ENCODE peak calls at places on chromosome 16, in eight cellular contexts. One of them, this sample, is unnamed.

GRCh38 chr16:82741073-82741615 is 114.4 kb downstream of the CDH13 start:
- DNase-seq in GM23338: no peak
- DNase-seq in GM12878: no peak
- DNase-seq in HCT116: no peak
- DNase-seq in H1: no peak
- DNase-seq in K562: no peak
- DNase-seq in HepG2: no peak
- DNase-seq in endothelial cell of umbilical vein: no peak
- DNase-seq in this sample: no peak

GRCh38 chr16:52629296-52629695 is 82.4 kb upstream of the TOX3 start:
- DNase-seq in GM23338: no peak
- DNase-seq in GM12878: no peak
- DNase-seq in HCT116: no peak
- DNase-seq in H1: no peak
- DNase-seq in K562: no peak
- DNase-seq in HepG2: no peak
- DNase-seq in endothelial cell of umbilical vein: no peak
- DNase-seq in this sample: no peak

GRCh38 chr16:75550211-75550662 is 5.8 kb downstream of the TMEM231 start:
- DNase-seq in GM23338: peak; percentile 89
- DNase-seq in GM12878: peak; percentile 69
- DNase-seq in HCT116: no peak
- DNase-seq in H1: peak; percentile 58
- DNase-seq in K562: no peak
- DNase-seq in HepG2: peak; percentile 58
- DNase-seq in endothelial cell of umbilical vein: peak; percentile 52
- DNase-seq in this sample: no peak

GRCh38 chr16:54178491-54178976 is 108.1 kb downstream of the IRX3 start:
- DNase-seq in GM23338: no peak
- DNase-seq in GM12878: no peak
- DNase-seq in HCT116: no peak
- DNase-seq in H1: no peak
- DNase-seq in K562: no peak
- DNase-seq in HepG2: no peak
- DNase-seq in endothelial cell of umbilical vein: no peak
- DNase-seq in this sample: no peak

GRCh38 chr16:9966569-9967157 is 215.6 kb downstream of the GRIN2A start:
- DNase-seq in GM23338: no peak
- DNase-seq in GM12878: peak; percentile 86
- DNase-seq in HCT116: no peak
- DNase-seq in H1: no peak
- DNase-seq in K562: no peak
- DNase-seq in HepG2: peak; percentile 21
- DNase-seq in endothelial cell of umbilical vein: no peak
- DNase-seq in this sample: no peak

GRCh38 chr16:81940781-81941560 is 70.3 kb downstream of the SDR42E1 start:
- DNase-seq in GM23338: peak; percentile 52
- DNase-seq in GM12878: no peak
- DNase-seq in HCT116: peak; percentile 57
- DNase-seq in H1: no peak
- DNase-seq in K562: peak; percentile 43
- DNase-seq in HepG2: peak; percentile 47
- DNase-seq in endothelial cell of umbilical vein: peak; percentile 70
- DNase-seq in this sample: peak; percentile 37

GRCh38 chr16:4200781-4201137 is 41.1 kb downstream of the SRL start:
- DNase-seq in GM23338: no peak
- DNase-seq in GM12878: no peak
- DNase-seq in HCT116: no peak
- DNase-seq in H1: no peak
- DNase-seq in K562: no peak
- DNase-seq in HepG2: no peak
- DNase-seq in endothelial cell of umbilical vein: no peak
- DNase-seq in this sample: no peak

GRCh38 chr16:47774661-47775060 is 313.5 kb downstream of the PHKB start:
- DNase-seq in GM23338: peak; percentile 55
- DNase-seq in GM12878: no peak
- DNase-seq in HCT116: no peak
- DNase-seq in H1: peak; percentile 13
- DNase-seq in K562: peak; percentile 18
- DNase-seq in HepG2: peak; percentile 67
- DNase-seq in endothelial cell of umbilical vein: no peak
- DNase-seq in this sample: no peak

GRCh38 chr16:30004811-30005242 is 6.0 kb downstream of the DOC2A start:
- DNase-seq in GM23338: no peak
- DNase-seq in GM12878: no peak
- DNase-seq in HCT116: no peak
- DNase-seq in H1: no peak
- DNase-seq in K562: no peak
- DNase-seq in HepG2: no peak
- DNase-seq in endothelial cell of umbilical vein: no peak
- DNase-seq in this sample: no peak

GRCh38 chr16:30005341-30006094 is 5.3 kb downstream of the DOC2A start:
- DNase-seq in GM23338: peak; percentile 79
- DNase-seq in GM12878: no peak
- DNase-seq in HCT116: no peak
- DNase-seq in H1: no peak
- DNase-seq in K562: peak; percentile 61
- DNase-seq in HepG2: peak; percentile 54
- DNase-seq in endothelial cell of umbilical vein: peak; percentile 11
- DNase-seq in this sample: no peak

GRCh38 chr16:30006095-30006473 is 4.7 kb downstream of the DOC2A start:
- DNase-seq in GM23338: no peak
- DNase-seq in GM12878: no peak
- DNase-seq in HCT116: no peak
- DNase-seq in H1: no peak
- DNase-seq in K562: no peak
- DNase-seq in HepG2: no peak
- DNase-seq in endothelial cell of umbilical vein: no peak
- DNase-seq in this sample: no peak

GRCh38 chr16:30007378-30007895 is 3.4 kb downstream of the DOC2A start:
- DNase-seq in GM23338: no peak
- DNase-seq in GM12878: no peak
- DNase-seq in HCT116: no peak
- DNase-seq in H1: no peak
- DNase-seq in K562: no peak
- DNase-seq in HepG2: no peak
- DNase-seq in endothelial cell of umbilical vein: no peak
- DNase-seq in this sample: no peak

DNA sequence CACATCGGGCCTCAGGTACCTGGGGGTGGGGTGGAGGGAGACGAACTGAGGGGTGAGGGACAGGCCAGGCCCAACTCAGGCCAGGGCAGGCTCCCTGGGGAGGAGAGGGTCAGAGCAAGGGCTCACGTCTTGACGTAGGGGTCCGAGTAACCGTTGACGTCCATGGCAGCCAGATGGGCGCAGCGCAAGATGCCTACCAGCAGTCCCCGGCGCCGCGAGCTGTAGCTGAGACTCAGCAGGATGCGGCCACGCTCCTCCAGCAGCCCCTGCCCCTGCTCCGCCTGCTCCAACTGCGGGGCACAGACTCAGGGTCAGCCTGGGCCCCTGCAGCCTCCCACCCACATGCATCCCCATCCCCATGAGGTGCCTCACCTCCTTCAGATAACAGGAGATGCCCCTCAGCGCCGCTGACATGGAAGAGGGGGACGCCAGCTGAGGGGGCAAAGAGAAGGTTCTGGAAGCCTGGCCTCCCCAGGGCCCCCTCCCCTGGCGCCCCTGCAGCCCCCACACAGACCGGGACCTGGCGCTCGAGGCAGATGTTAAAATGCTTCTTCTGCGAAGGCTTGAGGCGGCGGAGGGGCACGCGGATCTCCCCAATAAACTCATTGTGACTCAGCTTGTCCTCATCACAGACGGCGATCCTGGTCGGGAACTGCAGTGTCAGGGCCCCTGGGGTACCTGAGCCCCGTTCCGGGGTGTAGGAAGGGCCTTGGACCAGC is 4.0 kb downstream of the DOC2A start:
- DNase-seq in GM23338: no peak
- DNase-seq in GM12878: no peak
- DNase-seq in HCT116: no peak
- DNase-seq in H1: no peak
- DNase-seq in K562: no peak
- DNase-seq in HepG2: no peak
- DNase-seq in endothelial cell of umbilical vein: no peak
- DNase-seq in this sample: no peak
- TF ChIP-seq POLR2AphosphoS5 in GM23338: no peak
- TF ChIP-seq POLR2AphosphoS5 in GM12878: no peak
- TF ChIP-seq POLR2AphosphoS5 in HCT116: no peak
- TF ChIP-seq POLR2AphosphoS5 in H1: no peak
- TF ChIP-seq POLR2AphosphoS5 in K562: no peak
- TF ChIP-seq POLR2AphosphoS5 in HepG2: peak; percentile 17
- TF ChIP-seq POLR2AphosphoS5 in endothelial cell of umbilical vein: no peak
- TF ChIP-seq POLR2AphosphoS5 in this sample: no peak

DNA sequence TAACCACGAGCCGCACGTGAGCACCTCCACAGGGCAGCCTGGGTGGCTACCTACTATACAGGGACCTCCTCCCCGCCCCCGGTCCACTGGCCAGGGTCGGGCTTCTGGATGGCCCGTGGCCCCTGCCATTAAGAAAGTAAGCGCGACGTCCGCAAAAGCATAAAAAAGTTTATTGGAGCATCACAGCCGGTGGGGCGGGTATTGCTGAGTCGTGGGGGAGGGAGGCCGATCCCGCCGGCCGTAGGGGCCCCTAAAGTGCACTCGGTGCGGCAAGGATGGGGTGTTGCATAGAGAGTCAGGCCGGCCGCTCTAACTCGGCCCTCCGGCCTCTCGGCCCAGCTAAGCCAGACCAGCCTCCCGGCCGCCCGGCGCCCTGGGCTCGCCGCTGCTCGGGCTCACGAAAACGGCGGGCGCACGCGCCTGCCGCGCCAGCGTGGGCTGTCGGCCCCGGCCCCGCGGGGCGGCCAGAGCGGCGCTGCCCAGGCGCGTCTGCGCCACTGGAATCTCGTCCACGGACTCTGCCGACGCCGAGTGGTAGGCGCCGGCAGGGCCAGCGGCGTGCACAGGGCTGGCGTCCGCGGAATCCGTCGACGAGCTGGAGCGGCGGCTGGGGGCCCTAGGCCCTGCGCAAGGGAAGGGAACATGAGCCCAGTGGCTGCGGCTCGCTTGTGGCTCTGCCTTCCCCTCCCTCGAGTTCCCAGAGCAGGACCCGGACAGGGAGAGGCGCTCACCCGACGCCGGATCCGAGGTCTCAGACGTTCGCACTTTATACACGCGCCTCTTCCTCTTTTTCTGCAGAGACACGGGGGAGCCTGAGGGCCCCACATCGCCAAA is 1.2 kb upstream of the TPPP3 start:
- DNase-seq in GM23338: peak; percentile 69
- DNase-seq in GM12878: no peak
- DNase-seq in HCT116: no peak
- DNase-seq in H1: no peak
- DNase-seq in K562: no peak
- DNase-seq in HepG2: no peak
- DNase-seq in endothelial cell of umbilical vein: no peak
- DNase-seq in this sample: no peak
- TF ChIP-seq EZH2 in GM23338: peak; percentile 67
- TF ChIP-seq EZH2 in GM12878: no peak
- TF ChIP-seq EZH2 in HCT116: no peak
- TF ChIP-seq EZH2 in H1: peak; percentile 88
- TF ChIP-seq EZH2 in K562: no peak
- TF ChIP-seq EZH2 in HepG2: no peak
- TF ChIP-seq EZH2 in endothelial cell of umbilical vein: peak; percentile 69
- TF ChIP-seq EZH2 in this sample: no peak

GRCh38 chr16:66903544-66904427 is 14.9 kb downstream of the CDH16 start:
- DNase-seq in GM23338: no peak
- DNase-seq in GM12878: no peak
- DNase-seq in HCT116: no peak
- DNase-seq in H1: no peak
- DNase-seq in K562: no peak
- DNase-seq in HepG2: no peak
- DNase-seq in endothelial cell of umbilical vein: no peak
- DNase-seq in this sample: no peak

GRCh38 chr16:66904428-66904845 is 14.2 kb downstream of the CDH16 start:
- DNase-seq in GM23338: no peak
- DNase-seq in GM12878: no peak
- DNase-seq in HCT116: no peak
- DNase-seq in H1: no peak
- DNase-seq in K562: no peak
- DNase-seq in HepG2: no peak
- DNase-seq in endothelial cell of umbilical vein: no peak
- DNase-seq in this sample: no peak

GRCh38 chr16:66905633-66906539 is 12.8 kb downstream of the CDH16 start:
- DNase-seq in GM23338: peak; percentile 63
- DNase-seq in GM12878: no peak
- DNase-seq in HCT116: no peak
- DNase-seq in H1: no peak
- DNase-seq in K562: peak; percentile 96
- DNase-seq in HepG2: peak; percentile 99
- DNase-seq in endothelial cell of umbilical vein: no peak
- DNase-seq in this sample: no peak

GRCh38 chr16:66906916-66907836 is 11.5 kb downstream of the CDH16 start:
- DNase-seq in GM23338: no peak
- DNase-seq in GM12878: no peak
- DNase-seq in HCT116: no peak
- DNase-seq in H1: no peak
- DNase-seq in K562: no peak
- DNase-seq in HepG2: no peak
- DNase-seq in endothelial cell of umbilical vein: no peak
- DNase-seq in this sample: no peak

GRCh38 chr16:66904846-66905632 is 13.6 kb downstream of the CDH16 start:
- DNase-seq in GM23338: no peak
- DNase-seq in GM12878: no peak
- DNase-seq in HCT116: no peak
- DNase-seq in H1: no peak
- DNase-seq in K562: no peak
- DNase-seq in HepG2: peak; percentile 88
- DNase-seq in endothelial cell of umbilical vein: no peak
- DNase-seq in this sample: no peak
- TF ChIP-seq POLR2AphosphoS5 in GM23338: no peak
- TF ChIP-seq POLR2AphosphoS5 in GM12878: no peak
- TF ChIP-seq POLR2AphosphoS5 in HCT116: no peak
- TF ChIP-seq POLR2AphosphoS5 in H1: no peak
- TF ChIP-seq POLR2AphosphoS5 in K562: no peak
- TF ChIP-seq POLR2AphosphoS5 in HepG2: peak; percentile 29
- TF ChIP-seq POLR2AphosphoS5 in endothelial cell of umbilical vein: no peak
- TF ChIP-seq POLR2AphosphoS5 in this sample: no peak

GRCh38 chr16:1071009-1071408 is 1.5 kb upstream of the SSTR5 start:
- DNase-seq in GM23338: no peak
- DNase-seq in GM12878: no peak
- DNase-seq in HCT116: no peak
- DNase-seq in H1: no peak
- DNase-seq in K562: no peak
- DNase-seq in HepG2: no peak
- DNase-seq in endothelial cell of umbilical vein: no peak
- DNase-seq in this sample: no peak

GRCh38 chr16:1072526-1073261 is at the start of gene SSTR5:
- DNase-seq in GM23338: peak; percentile 52
- DNase-seq in GM12878: no peak
- DNase-seq in HCT116: no peak
- DNase-seq in H1: no peak
- DNase-seq in K562: no peak
- DNase-seq in HepG2: no peak
- DNase-seq in endothelial cell of umbilical vein: no peak
- DNase-seq in this sample: no peak

GRCh38 chr16:1073262-1073558 is 663 bp downstream of the SSTR5 start:
- DNase-seq in GM23338: no peak
- DNase-seq in GM12878: no peak
- DNase-seq in HCT116: no peak
- DNase-seq in H1: no peak
- DNase-seq in K562: no peak
- DNase-seq in HepG2: no peak
- DNase-seq in endothelial cell of umbilical vein: no peak
- DNase-seq in this sample: no peak

GRCh38 chr16:1070084-1070987 is 2.2 kb upstream of the SSTR5 start:
- DNase-seq in GM23338: no peak
- DNase-seq in GM12878: no peak
- DNase-seq in HCT116: no peak
- DNase-seq in H1: no peak
- DNase-seq in K562: no peak
- DNase-seq in HepG2: no peak
- DNase-seq in endothelial cell of umbilical vein: no peak
- DNase-seq in this sample: no peak

DNA sequence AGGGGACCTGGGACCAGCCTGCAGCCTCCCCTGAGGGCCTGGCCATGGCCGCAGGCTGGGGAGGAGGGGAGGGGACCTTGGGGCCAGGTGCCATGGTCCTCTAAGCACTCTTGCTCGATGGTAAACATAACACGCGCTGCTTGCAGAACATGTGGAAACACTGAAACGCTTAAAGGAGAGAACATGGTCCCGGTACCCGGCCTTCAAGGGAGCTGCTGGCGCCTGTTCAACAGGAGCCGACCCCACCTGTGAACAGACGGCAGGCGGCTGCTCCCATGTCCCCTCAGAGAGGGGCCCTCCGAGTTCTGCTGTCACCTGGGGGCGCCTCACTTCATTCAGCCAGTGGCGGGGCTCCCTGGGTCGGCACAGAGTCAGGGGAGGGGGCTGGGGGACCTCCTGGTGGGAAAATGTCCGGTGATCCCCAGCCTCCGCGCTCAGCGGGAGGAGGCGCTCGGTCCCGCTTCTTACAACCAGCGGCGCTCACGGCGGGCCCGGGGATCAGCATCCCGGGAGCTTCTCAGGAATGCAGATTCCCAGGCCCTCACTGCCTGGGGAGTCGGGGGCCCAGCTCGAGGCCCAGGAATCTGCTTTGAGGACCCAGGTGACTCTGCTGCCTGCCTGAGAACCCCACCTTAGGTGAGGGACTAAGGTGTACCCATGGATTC is 854 bp upstream of the SSTR5 start:
- DNase-seq in GM23338: no peak
- DNase-seq in GM12878: no peak
- DNase-seq in HCT116: no peak
- DNase-seq in H1: no peak
- DNase-seq in K562: no peak
- DNase-seq in HepG2: no peak
- DNase-seq in endothelial cell of umbilical vein: no peak
- DNase-seq in this sample: no peak
- TF ChIP-seq EZH2 in GM23338: no peak
- TF ChIP-seq EZH2 in GM12878: no peak
- TF ChIP-seq EZH2 in HCT116: no peak
- TF ChIP-seq EZH2 in H1: no peak
- TF ChIP-seq EZH2 in K562: no peak
- TF ChIP-seq EZH2 in HepG2: peak; percentile 81
- TF ChIP-seq EZH2 in endothelial cell of umbilical vein: peak; percentile 70
- TF ChIP-seq EZH2 in this sample: no peak